ENCODE peak calls at places on chromosome 13, in six cellular contexts. One of them, this sample, is unnamed.
A peak's percentile ranks its signal among the peaks of the same experiment; 100 is the strongest.

GRCh38 chr13:85099245-85099644 is 700.0 kb downstream of the SLITRK6 start:
- DNase-seq in RWPE2: no peak
- DNase-seq in ovary: no peak
- DNase-seq in fibroblast of the aortic adventitia: no peak
- DNase-seq in endodermal cell: no peak
- DNase-seq in mucosa of descending colon: no peak
- DNase-seq in this sample: no peak

GRCh38 chr13:112072531-112073244 is 5.7 kb downstream of the SOX1 start:
- DNase-seq in RWPE2: peak; percentile 40
- DNase-seq in ovary: no peak
- DNase-seq in fibroblast of the aortic adventitia: no peak
- DNase-seq in endodermal cell: peak; percentile 91
- DNase-seq in mucosa of descending colon: no peak
- DNase-seq in this sample: no peak

GRCh38 chr13:59277106-59277505 is 886.6 kb downstream of the DIAPH3 start:
- DNase-seq in RWPE2: no peak
- DNase-seq in ovary: no peak
- DNase-seq in fibroblast of the aortic adventitia: no peak
- DNase-seq in endodermal cell: no peak
- DNase-seq in mucosa of descending colon: no peak
- DNase-seq in this sample: no peak

GRCh38 chr13:20392530-20392929 is 133.1 kb downstream of the CRYL1 start:
- DNase-seq in RWPE2: no peak
- DNase-seq in ovary: no peak
- DNase-seq in fibroblast of the aortic adventitia: no peak
- DNase-seq in endodermal cell: no peak
- DNase-seq in mucosa of descending colon: no peak
- DNase-seq in this sample: no peak

GRCh38 chr13:91278291-91278690 is 69.2 kb upstream of the MIR17HG start:
- DNase-seq in RWPE2: no peak
- DNase-seq in ovary: no peak
- DNase-seq in fibroblast of the aortic adventitia: no peak
- DNase-seq in endodermal cell: no peak
- DNase-seq in mucosa of descending colon: no peak
- DNase-seq in this sample: peak; percentile 18

GRCh38 chr13:45411631-45412030 is 6.5 kb downstream of the SLC25A30 start:
- DNase-seq in RWPE2: no peak
- DNase-seq in ovary: no peak
- DNase-seq in fibroblast of the aortic adventitia: no peak
- DNase-seq in endodermal cell: no peak
- DNase-seq in mucosa of descending colon: no peak
- DNase-seq in this sample: no peak

GRCh38 chr13:23618341-23618740 is 48.1 kb downstream of the TNFRSF19 start:
- DNase-seq in RWPE2: no peak
- DNase-seq in ovary: no peak
- DNase-seq in fibroblast of the aortic adventitia: peak; percentile 92
- DNase-seq in endodermal cell: no peak
- DNase-seq in mucosa of descending colon: no peak
- DNase-seq in this sample: no peak

GRCh38 chr13:93987458-93987857 is 492.0 kb downstream of the DCT start:
- DNase-seq in RWPE2: no peak
- DNase-seq in ovary: no peak
- DNase-seq in fibroblast of the aortic adventitia: no peak
- DNase-seq in endodermal cell: no peak
- DNase-seq in mucosa of descending colon: no peak
- DNase-seq in this sample: no peak

GRCh38 chr13:86922936-86923335 is 748.2 kb upstream of the SLITRK5 start:
- DNase-seq in RWPE2: no peak
- DNase-seq in ovary: no peak
- DNase-seq in fibroblast of the aortic adventitia: no peak
- DNase-seq in endodermal cell: no peak
- DNase-seq in mucosa of descending colon: no peak
- DNase-seq in this sample: no peak

DNA sequence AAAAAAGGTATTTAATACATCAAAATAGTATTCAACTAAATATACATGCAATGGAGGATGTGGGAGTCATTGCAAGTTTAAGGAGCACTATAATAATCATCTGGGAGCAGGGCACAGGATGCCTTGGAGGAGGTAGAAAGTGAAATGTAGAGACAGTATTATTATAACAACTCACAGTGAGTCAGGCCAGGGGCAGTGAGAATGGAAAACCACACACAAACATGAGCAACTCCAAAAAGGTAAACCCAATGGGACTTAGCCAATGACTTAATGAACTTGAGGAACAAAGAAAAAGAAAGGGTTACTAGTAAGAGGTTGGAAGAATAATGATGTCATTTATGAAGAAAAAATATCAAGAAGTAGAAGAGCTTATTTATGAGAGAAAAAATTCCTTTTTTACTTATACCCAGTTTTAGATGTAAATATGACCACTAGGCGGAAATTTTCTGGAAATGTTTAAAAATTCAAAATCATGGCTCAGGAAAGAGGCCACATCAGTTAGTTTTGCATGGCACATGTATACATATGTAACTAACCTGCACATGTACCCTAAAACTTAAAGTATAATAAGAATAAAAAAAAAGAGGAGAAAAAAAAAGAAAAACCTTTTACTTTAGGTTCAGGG is 389.3 kb downstream of the SUCLA2 start:
- DNase-seq in RWPE2: no peak
- DNase-seq in ovary: no peak
- DNase-seq in fibroblast of the aortic adventitia: peak; percentile 9
- DNase-seq in endodermal cell: no peak
- DNase-seq in mucosa of descending colon: no peak
- DNase-seq in this sample: no peak
- TF ChIP-seq CTCF in RWPE2: no peak
- TF ChIP-seq CTCF in ovary: no peak
- TF ChIP-seq CTCF in fibroblast of the aortic adventitia: no peak
- TF ChIP-seq CTCF in endodermal cell: peak; percentile 47
- TF ChIP-seq CTCF in mucosa of descending colon: no peak
- TF ChIP-seq CTCF in this sample: no peak

GRCh38 chr13:69092615-69093322 is 1014.9 kb upstream of the ATXN8OS start:
- DNase-seq in RWPE2: no peak
- DNase-seq in ovary: no peak
- DNase-seq in fibroblast of the aortic adventitia: no peak
- DNase-seq in endodermal cell: peak; percentile 49
- DNase-seq in mucosa of descending colon: no peak
- DNase-seq in this sample: no peak
- TF ChIP-seq CTCF in RWPE2: no peak
- TF ChIP-seq CTCF in ovary: no peak
- TF ChIP-seq CTCF in fibroblast of the aortic adventitia: no peak
- TF ChIP-seq CTCF in endodermal cell: peak; percentile 75
- TF ChIP-seq CTCF in mucosa of descending colon: no peak
- TF ChIP-seq CTCF in this sample: no peak

DNA sequence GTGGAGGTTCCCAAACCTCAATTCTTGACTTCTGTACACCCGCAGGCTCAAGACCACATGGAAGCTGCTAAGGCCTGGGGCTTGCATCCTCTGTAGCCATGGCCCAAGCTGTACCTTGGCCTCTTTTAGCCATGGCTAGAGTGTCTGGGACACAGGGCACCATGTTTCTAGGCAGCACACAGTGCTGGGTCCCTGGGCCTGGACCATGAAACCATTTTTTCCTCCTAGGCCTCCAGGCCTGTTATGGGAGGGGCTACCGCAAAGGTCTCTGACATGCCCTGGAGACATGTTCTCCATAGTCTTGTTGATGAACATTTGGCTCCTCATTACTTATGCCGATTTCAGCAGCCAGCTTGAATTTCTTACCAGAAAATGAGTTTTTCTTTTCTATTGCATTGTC is 701.4 kb downstream of the FGF9 start:
- DNase-seq in RWPE2: no peak
- DNase-seq in ovary: no peak
- DNase-seq in fibroblast of the aortic adventitia: no peak
- DNase-seq in endodermal cell: peak; percentile 47
- DNase-seq in mucosa of descending colon: no peak
- DNase-seq in this sample: no peak
- TF ChIP-seq CTCF in RWPE2: no peak
- TF ChIP-seq CTCF in ovary: no peak
- TF ChIP-seq CTCF in fibroblast of the aortic adventitia: no peak
- TF ChIP-seq CTCF in endodermal cell: no peak
- TF ChIP-seq CTCF in mucosa of descending colon: no peak
- TF ChIP-seq CTCF in this sample: no peak

DNA sequence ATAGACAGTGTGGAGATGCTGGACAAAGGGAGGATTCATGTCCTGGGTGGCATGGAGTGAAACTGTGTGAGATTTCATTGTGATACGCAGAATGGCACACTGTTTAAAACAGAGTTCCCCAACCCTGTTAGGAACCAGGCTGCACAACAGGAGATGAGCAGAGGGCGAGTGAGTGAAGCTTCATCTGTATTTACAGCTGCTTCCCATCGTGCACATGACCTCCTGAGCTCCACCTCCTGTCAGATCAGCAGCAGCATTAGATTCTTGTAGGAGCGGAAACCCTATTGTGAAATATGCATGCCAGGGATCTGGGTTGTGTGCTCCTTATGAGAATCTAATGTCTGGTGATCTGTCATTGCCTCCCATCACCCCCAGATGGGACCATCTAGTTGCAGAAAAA is 72.5 kb downstream of the RAP2A start:
- DNase-seq in RWPE2: no peak
- DNase-seq in ovary: no peak
- DNase-seq in fibroblast of the aortic adventitia: peak; percentile 15
- DNase-seq in endodermal cell: no peak
- DNase-seq in mucosa of descending colon: no peak
- DNase-seq in this sample: no peak
- TF ChIP-seq CTCF in RWPE2: no peak
- TF ChIP-seq CTCF in ovary: no peak
- TF ChIP-seq CTCF in fibroblast of the aortic adventitia: no peak
- TF ChIP-seq CTCF in endodermal cell: no peak
- TF ChIP-seq CTCF in mucosa of descending colon: no peak
- TF ChIP-seq CTCF in this sample: no peak

GRCh38 chr13:73703606-73704005 is 430.6 kb downstream of the KLF12 start:
- DNase-seq in RWPE2: no peak
- DNase-seq in ovary: no peak
- DNase-seq in fibroblast of the aortic adventitia: no peak
- DNase-seq in endodermal cell: no peak
- DNase-seq in mucosa of descending colon: no peak
- DNase-seq in this sample: no peak
- TF ChIP-seq CTCF in RWPE2: no peak
- TF ChIP-seq CTCF in ovary: no peak
- TF ChIP-seq CTCF in fibroblast of the aortic adventitia: no peak
- TF ChIP-seq CTCF in endodermal cell: no peak
- TF ChIP-seq CTCF in mucosa of descending colon: no peak
- TF ChIP-seq CTCF in this sample: no peak

GRCh38 chr13:33312150-33312908 is 26.8 kb upstream of the STARD13 start:
- DNase-seq in RWPE2: no peak
- DNase-seq in ovary: no peak
- DNase-seq in fibroblast of the aortic adventitia: peak; percentile 48
- DNase-seq in endodermal cell: no peak
- DNase-seq in mucosa of descending colon: no peak
- DNase-seq in this sample: no peak
- TF ChIP-seq CTCF in RWPE2: peak; percentile 27
- TF ChIP-seq CTCF in ovary: no peak
- TF ChIP-seq CTCF in fibroblast of the aortic adventitia: peak; percentile 33
- TF ChIP-seq CTCF in endodermal cell: peak; percentile 54
- TF ChIP-seq CTCF in mucosa of descending colon: no peak
- TF ChIP-seq CTCF in this sample: peak; percentile 31

DNA sequence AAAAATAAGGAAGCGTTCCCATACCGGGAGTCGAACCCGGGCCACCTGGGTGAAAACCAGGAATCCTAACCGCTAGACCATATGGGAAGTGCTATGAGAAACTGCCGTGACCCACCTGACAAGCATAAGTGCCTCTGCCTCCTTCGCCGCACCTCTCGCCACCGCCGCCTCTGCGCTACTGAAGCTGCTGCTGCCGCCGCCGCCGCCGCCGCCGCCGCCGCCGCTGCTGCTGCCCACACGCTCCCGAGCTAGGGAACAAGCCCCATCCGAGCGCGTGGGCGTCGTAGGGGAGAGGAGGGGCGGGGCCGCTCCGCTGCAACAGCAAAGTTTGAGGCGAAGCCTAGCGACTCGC is 610 bp upstream of the WBP4 start:
- DNase-seq in RWPE2: peak; percentile 81
- DNase-seq in ovary: peak; percentile 88
- DNase-seq in fibroblast of the aortic adventitia: no peak
- DNase-seq in endodermal cell: peak; percentile 91
- DNase-seq in mucosa of descending colon: peak; percentile 87
- DNase-seq in this sample: no peak
- TF ChIP-seq CTCF in RWPE2: no peak
- TF ChIP-seq CTCF in ovary: no peak
- TF ChIP-seq CTCF in fibroblast of the aortic adventitia: no peak
- TF ChIP-seq CTCF in endodermal cell: no peak
- TF ChIP-seq CTCF in mucosa of descending colon: no peak
- TF ChIP-seq CTCF in this sample: no peak

GRCh38 chr13:36834299-36834698 is 15.3 kb downstream of the RFXAP start:
- DNase-seq in RWPE2: no peak
- DNase-seq in ovary: no peak
- DNase-seq in fibroblast of the aortic adventitia: no peak
- DNase-seq in endodermal cell: no peak
- DNase-seq in mucosa of descending colon: no peak
- DNase-seq in this sample: no peak

GRCh38 chr13:36831291-36831690 is 12.3 kb downstream of the RFXAP start:
- DNase-seq in RWPE2: no peak
- DNase-seq in ovary: no peak
- DNase-seq in fibroblast of the aortic adventitia: no peak
- DNase-seq in endodermal cell: no peak
- DNase-seq in mucosa of descending colon: no peak
- DNase-seq in this sample: no peak

DNA sequence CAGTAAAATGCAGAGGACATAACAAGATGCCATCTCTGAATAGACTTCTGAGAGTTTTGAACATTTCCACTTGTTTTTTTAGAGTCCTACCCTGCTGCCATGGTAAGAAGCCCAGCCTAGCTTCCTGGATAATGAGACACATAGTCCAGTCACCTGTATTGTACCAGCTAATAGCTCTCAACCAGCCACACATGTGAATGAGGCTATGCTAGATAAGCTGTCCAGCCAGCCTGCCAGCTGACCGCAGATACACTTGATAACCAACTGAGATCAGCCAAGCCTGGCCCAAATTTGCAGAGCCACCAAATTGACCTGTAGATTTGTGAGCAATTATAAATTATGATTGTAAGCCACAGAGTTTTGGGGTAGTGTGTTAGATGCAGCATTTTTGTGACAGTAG is 10.7 kb downstream of the RFXAP start:
- DNase-seq in RWPE2: no peak
- DNase-seq in ovary: no peak
- DNase-seq in fibroblast of the aortic adventitia: no peak
- DNase-seq in endodermal cell: no peak
- DNase-seq in mucosa of descending colon: no peak
- DNase-seq in this sample: no peak
- TF ChIP-seq CTCF in RWPE2: no peak
- TF ChIP-seq CTCF in ovary: no peak
- TF ChIP-seq CTCF in fibroblast of the aortic adventitia: no peak
- TF ChIP-seq CTCF in endodermal cell: no peak
- TF ChIP-seq CTCF in mucosa of descending colon: no peak
- TF ChIP-seq CTCF in this sample: no peak